ENCODE peak calls at places on chromosome 2, in seven cellular contexts. D, Y, J, F, B, O and S are unnamed samples.

GRCh38 chr2:239455436-239456203 is 54.8 kb upstream of the HDAC4 start:
- DNase-seq in D (no peak), Y (no peak), J (no peak), F (no peak), B (no peak), O (no peak), S (no peak)

GRCh38 chr2:137420744-137421143 is 543.5 kb upstream of the HNMT start:
- DNase-seq in D (no peak), Y (no peak), J (no peak), F (no peak), B (peak; percentile 38), O (no peak), S (no peak)

GRCh38 chr2:11379558-11379957 is 35.1 kb upstream of the ROCK2 start:
- DNase-seq in D (peak; percentile 82), Y (no peak), J (no peak), F (peak; percentile 47), B (no peak), O (no peak), S (no peak)

GRCh38 chr2:236663671-236664101 is 94.1 kb downstream of the ACKR3 start:
- DNase-seq in D (peak; percentile 93), Y (peak; percentile 64), J (no peak), F (no peak), B (no peak), O (no peak), S (no peak)

GRCh38 chr2:187424156-187424555 is 23.9 kb downstream of the CALCRL start:
- DNase-seq in D (peak; percentile 32), Y (no peak), J (no peak), F (no peak), B (peak; percentile 55), O (no peak), S (no peak)

GRCh38 chr2:32864337-32864736 is 82.4 kb upstream of the LTBP1 start:
- DNase-seq in D (peak; percentile 80), Y (no peak), J (no peak), F (peak; percentile 40), B (peak; percentile 42), O (no peak), S (no peak)

GRCh38 chr2:237254369-237254861 is 159.5 kb downstream of the COL6A3 start:
- DNase-seq in D (peak; percentile 83), Y (no peak), J (no peak), F (peak; percentile 81), B (no peak), O (no peak), S (no peak)

GRCh38 chr2:40287201-40287600 is 164.7 kb downstream of the SLC8A1 start:
- DNase-seq in D (no peak), Y (no peak), J (no peak), F (no peak), B (no peak), O (no peak), S (no peak)

GRCh38 chr2:235170016-235170415 is 218.2 kb downstream of the SH3BP4 start:
- DNase-seq in D (peak; percentile 56), Y (peak; percentile 91), J (no peak), F (peak; percentile 59), B (peak; percentile 90), O (no peak), S (no peak)

GRCh38 chr2:43882312-43882711 is 43.5 kb downstream of the ABCG8 start:
- DNase-seq in D (no peak), Y (no peak), J (no peak), F (no peak), B (no peak), O (no peak), S (no peak)

GRCh38 chr2:239814136-239814916 is 210.8 kb downstream of the NDUFA10 start:
- DNase-seq in D (no peak), Y (no peak), J (peak; percentile 18), F (no peak), B (no peak), O (no peak), S (no peak)

GRCh38 chr2:68190991-68191731 is 33.5 kb downstream of the PNO1 start:
- DNase-seq in D (peak; percentile 50), Y (peak; percentile 44), J (no peak), F (peak; percentile 64), B (peak; percentile 90), O (no peak), S (no peak)

GRCh38 chr2:25309402-25309801 is 32.3 kb downstream of the DNMT3A start:
- DNase-seq in D (peak; percentile 68), Y (peak; percentile 10), J (no peak), F (no peak), B (peak; percentile 52), O (peak; percentile 20), S (peak; percentile 35)

GRCh38 chr2:229087843-229088520 is 183.1 kb downstream of the PID1 start:
- DNase-seq in D (peak; percentile 38), Y (no peak), J (no peak), F (no peak), B (no peak), O (no peak), S (no peak)

GRCh38 chr2:226256237-226256636 is 543.4 kb downstream of the IRS1 start:
- DNase-seq in D (peak; percentile 12), Y (peak; percentile 73), J (no peak), F (peak; percentile 53), B (peak; percentile 76), O (no peak), S (no peak)

GRCh38 chr2:122136071-122136470 is 380.6 kb downstream of the TSN start:
- DNase-seq in D (peak; percentile 18), Y (no peak), J (no peak), F (no peak), B (peak; percentile 45), O (no peak), S (peak; percentile 84)

GRCh38 chr2:21658907-21659306 is 535.1 kb downstream of the TDRD15 start:
- DNase-seq in D (no peak), Y (no peak), J (no peak), F (no peak), B (no peak), O (no peak), S (no peak)

GRCh38 chr2:127193164-127193947 is 26.7 kb downstream of the CYP27C1 start:
- DNase-seq in D (no peak), Y (no peak), J (no peak), F (no peak), B (no peak), O (no peak), S (no peak)